ENCODE peak calls at places on chromosomes 13 and 19, in seven cellular contexts. E, U, Y, K, A, N and B are unnamed samples.

GRCh38 chr19:737591-738093 is 13.3 kb upstream of the MISP start:
- DNase-seq in E (peak; percentile 63), U (peak; percentile 56), Y (peak; percentile 68), K (peak; percentile 54), A (peak; percentile 51), N (peak; percentile 24), B (no peak)

GRCh38 chr19:2449019-2449418 is 7.7 kb downstream of the LMNB2 start:
- DNase-seq in E (no peak), U (no peak), Y (no peak), K (no peak), A (no peak), N (no peak), B (no peak)

GRCh38 chr13:47671762-47672161 is 329.3 kb downstream of the SUCLA2 start:
- DNase-seq in E (no peak), U (no peak), Y (no peak), K (no peak), A (no peak), N (no peak), B (no peak)

GRCh38 chr13:48562296-48563066 is 29.6 kb upstream of the RCBTB2 start:
- DNase-seq in E (no peak), U (peak; percentile 30), Y (no peak), K (peak; percentile 20), A (peak; percentile 23), N (peak; percentile 97), B (no peak)

GRCh38 chr13:49625392-49626137 is 2.7 kb upstream of the ARL11 start:
- DNase-seq in E (no peak), U (no peak), Y (no peak), K (no peak), A (no peak), N (no peak), B (no peak)

GRCh38 chr19:703651-704446 is 4.9 kb upstream of the PALM start:
- DNase-seq in E (peak; percentile 86), U (peak; percentile 66), Y (peak; percentile 97), K (peak; percentile 48), A (peak; percentile 63), N (peak; percentile 45), B (no peak)

GRCh38 chr19:37655689-37656491 is 625 bp upstream of the ZFP30 start:
- DNase-seq in E (peak; percentile 92), U (peak; percentile 74), Y (peak; percentile 90), K (peak; percentile 82), A (peak; percentile 75), N (peak; percentile 89), B (no peak)

GRCh38 chr19:16034180-16034579 is 42.1 kb upstream of the TPM4 start:
- DNase-seq in E (no peak), U (no peak), Y (no peak), K (no peak), A (no peak), N (no peak), B (no peak)

GRCh38 chr19:1290699-1291651 is 5.3 kb downstream of the EFNA2 start:
- DNase-seq in E (no peak), U (no peak), Y (no peak), K (no peak), A (no peak), N (no peak), B (no peak)

GRCh38 chr13:22499919-22500318 is 680.9 kb upstream of the SGCG start:
- DNase-seq in E (no peak), U (no peak), Y (no peak), K (no peak), A (no peak), N (no peak), B (no peak)

GRCh38 chr19:38624822-38625221 is 5.8 kb downstream of the EIF3K start:
- DNase-seq in E (no peak), U (no peak), Y (no peak), K (no peak), A (no peak), N (no peak), B (no peak)

GRCh38 chr13:60721063-60721462 is 324.0 kb downstream of the TDRD3 start:
- DNase-seq in E (no peak), U (no peak), Y (no peak), K (no peak), A (no peak), N (no peak), B (no peak)

GRCh38 chr19:18507727-18508440 is 14.0 kb downstream of the ELL start:
- DNase-seq in E (no peak), U (no peak), Y (no peak), K (no peak), A (no peak), N (no peak), B (no peak)

GRCh38 chr13:50842246-50842645 is 1.2 kb downstream of the DLEU7 start:
- DNase-seq in E (no peak), U (no peak), Y (peak; percentile 62), K (no peak), A (no peak), N (no peak), B (no peak)

GRCh38 chr19:46607441-46607841 is 6.3 kb downstream of the CALM3 start:
- DNase-seq in E (no peak), U (no peak), Y (no peak), K (no peak), A (no peak), N (no peak), B (no peak)

GRCh38 chr19:43555185-43555770 is 20.0 kb downstream of the XRCC1 start:
- DNase-seq in E (peak; percentile 82), U (peak; percentile 80), Y (peak; percentile 84), K (peak; percentile 80), A (peak; percentile 61), N (peak; percentile 88), B (no peak)

GRCh38 chr19:31572671-31573298 is 223.5 kb upstream of the TSHZ3 start:
- DNase-seq in E (peak; percentile 23), U (no peak), Y (no peak), K (no peak), A (no peak), N (no peak), B (no peak)

GRCh38 chr19:9913237-9914000 is 22.9 kb downstream of the OLFM2 start:
- DNase-seq in E (peak; percentile 68), U (no peak), Y (no peak), K (no peak), A (no peak), N (no peak), B (no peak)

GRCh38 chr13:65965496-65965895 is 1264.6 kb downstream of the PCDH9 start:
- DNase-seq in E (no peak), U (no peak), Y (no peak), K (no peak), A (no peak), N (no peak), B (no peak)

GRCh38 chr13:97329331-97329730 is 104.6 kb upstream of the RAP2A start:
- DNase-seq in E (no peak), U (no peak), Y (no peak), K (no peak), A (no peak), N (no peak), B (no peak)

GRCh38 chr13:38733146-38733545 is 46.3 kb downstream of the FREM2 start:
- DNase-seq in E (no peak), U (no peak), Y (no peak), K (no peak), A (no peak), N (no peak), B (no peak)

GRCh38 chr13:113415032-113415431 is 38.3 kb downstream of the ADPRHL1 start:
- DNase-seq in E (no peak), U (no peak), Y (no peak), K (no peak), A (no peak), N (no peak), B (no peak)

GRCh38 chr13:42083138-42083770 is 34.8 kb downstream of the DGKH start:
- DNase-seq in E (no peak), U (no peak), Y (no peak), K (no peak), A (no peak), N (no peak), B (no peak)

GRCh38 chr19:33794578-33795369 is 1.9 kb upstream of the KCTD15 start:
- DNase-seq in E (peak; percentile 59), U (no peak), Y (no peak), K (no peak), A (no peak), N (no peak), B (no peak)

GRCh38 chr13:95403349-95404140 is 102.3 kb upstream of the ABCC4 start:
- DNase-seq in E (peak; percentile 84), U (no peak), Y (no peak), K (no peak), A (no peak), N (peak; percentile 7), B (no peak)

GRCh38 chr13:65461590-65461989 is 1768.5 kb downstream of the PCDH9 start:
- DNase-seq in E (no peak), U (no peak), Y (no peak), K (no peak), A (no peak), N (no peak), B (no peak)

GRCh38 chr19:18605546-18606280 is 886 bp downstream of the CRLF1 start:
- DNase-seq in E (peak; percentile 47), U (no peak), Y (no peak), K (no peak), A (no peak), N (no peak), B (no peak)

GRCh38 chr13:44132710-44133109 is 240.9 kb upstream of the SERP2 start:
- DNase-seq in E (no peak), U (no peak), Y (no peak), K (no peak), A (no peak), N (no peak), B (no peak)

GRCh38 chr13:79423801-79424642 is 18.0 kb upstream of the RBM26 start:
- DNase-seq in E (peak; percentile 34), U (no peak), Y (no peak), K (no peak), A (no peak), N (peak; percentile 72), B (no peak)

GRCh38 chr13:33000365-33000764 is 15.9 kb upstream of the KL start:
- DNase-seq in E (no peak), U (no peak), Y (no peak), K (no peak), A (no peak), N (no peak), B (no peak)

GRCh38 chr13:100550433-100550832 is 38.2 kb downstream of the GGACT start:
- DNase-seq in E (no peak), U (no peak), Y (no peak), K (no peak), A (no peak), N (no peak), B (no peak)

GRCh38 chr13:25455146-25455545 is 83.4 kb downstream of the ATP8A2 start:
- DNase-seq in E (no peak), U (no peak), Y (no peak), K (no peak), A (no peak), N (no peak), B (no peak)

GRCh38 chr13:64568748-64569147 is 2661.4 kb downstream of the PCDH9 start:
- DNase-seq in E (no peak), U (no peak), Y (no peak), K (no peak), A (no peak), N (no peak), B (no peak)